ENCODE peak calls at places on chromosomes 11 and 22, in four cellular contexts. N is heart left ventricle, D is right lobe of liver, H is dorsolateral prefrontal cortex. G is an unnamed sample.

GRCh38 chr11:23359297-23359696 is 499.0 kb upstream of the CCDC179 start:
- DNase-seq in H (no peak), N (no peak), D (no peak), G (no peak)

GRCh38 chr11:111833524-111833923 is 37.9 kb downstream of the ALG9 start:
- DNase-seq in H (no peak), D (no peak), N (no peak), G (no peak)

GRCh38 chr11:68508425-68508824 is 47.9 kb downstream of the PPP6R3 start:
- DNase-seq in N (no peak), H (no peak), D (no peak), G (no peak)

GRCh38 chr11:31798057-31799035 is 12.8 kb downstream of the PAX6 start:
- DNase-seq in D (no peak), H (peak; percentile 40), N (no peak), G (no peak)

GRCh38 chr11:31641477-31642062 is 132.0 kb downstream of the ELP4 start:
- DNase-seq in N (no peak), D (no peak), H (no peak), G (no peak)

GRCh38 chr22:42644422-42645340 is 4.3 kb upstream of the ATP5MGL start:
- DNase-seq in H (no peak), N (peak; percentile 65), D (no peak), G (peak; percentile 67)

GRCh38 chr11:128575174-128575955 is 12.0 kb downstream of the ETS1 start:
- DNase-seq in D (no peak), H (no peak), N (no peak), G (no peak)

GRCh38 chr11:64005691-64006090 is 19.5 kb downstream of the OTUB1 start:
- DNase-seq in H (no peak), D (no peak), N (no peak), G (no peak)

GRCh38 chr11:126833020-126833419 is 167.6 kb downstream of the KIRREL3 start:
- DNase-seq in N (no peak), H (no peak), D (no peak), G (no peak)

GRCh38 chr11:35463211-35463810 is 44.0 kb upstream of the SLC1A2 start:
- DNase-seq in D (no peak), H (no peak), N (no peak), G (no peak)

GRCh38 chr11:119322360-119322739 is 5.4 kb upstream of the MCAM start:
- DNase-seq in D (no peak), H (no peak), N (no peak), G (no peak)

GRCh38 chr11:80086496-80087055 is 645.7 kb upstream of the TENM4 start:
- DNase-seq in N (no peak), D (no peak), H (no peak), G (no peak)

GRCh38 chr22:26398741-26399153 is 30.3 kb upstream of the ASPHD2 start:
- DNase-seq in D (no peak), H (peak; percentile 67), N (peak; percentile 40), G (peak; percentile 16)
- TF ChIP-seq CTCF in D (peak; percentile 38), H (peak; percentile 78), N (peak; percentile 71), G (peak; percentile 75)

DNA sequence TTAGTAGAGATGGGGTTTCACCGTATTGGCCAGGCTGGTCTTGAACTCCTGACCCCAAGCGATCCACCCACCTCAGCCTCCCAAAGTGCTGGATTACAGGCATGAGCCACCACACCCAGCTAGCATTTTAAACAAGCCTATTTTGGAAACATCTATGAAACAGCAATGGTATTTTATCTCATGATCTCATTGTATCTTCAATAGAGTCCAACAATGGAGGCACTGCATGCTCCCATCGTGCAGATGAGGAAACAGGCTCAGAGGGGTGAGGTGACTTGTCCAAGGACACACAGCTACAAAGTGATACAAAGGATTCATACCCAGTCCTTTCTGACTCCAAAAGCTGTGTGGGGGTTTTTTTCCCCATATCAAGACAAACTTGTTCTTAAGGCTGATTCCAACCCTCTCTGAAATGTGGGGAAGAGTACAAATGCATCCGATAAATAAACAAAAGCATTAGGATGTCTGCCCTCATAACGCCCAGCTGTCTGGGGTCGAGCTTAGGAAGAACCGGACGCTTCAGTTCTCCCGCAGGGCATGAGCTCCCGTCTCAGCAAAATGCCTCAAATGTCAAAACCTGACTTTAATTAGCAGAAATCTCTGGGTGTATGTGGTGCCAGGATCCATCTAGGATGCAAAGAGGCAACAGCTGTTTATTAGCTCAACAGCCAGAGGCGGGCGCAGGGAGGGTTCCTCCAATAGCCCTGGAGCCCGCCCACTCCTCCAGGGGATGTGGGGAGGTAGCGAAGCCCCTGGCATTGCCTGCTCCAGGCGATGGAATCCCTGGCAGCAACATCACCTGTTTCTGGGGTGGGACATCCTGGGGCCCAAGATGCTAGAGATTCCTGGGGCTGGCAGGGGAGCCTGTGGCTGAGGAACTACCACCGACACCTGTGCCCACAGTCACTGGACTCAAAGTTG is 39.2 kb upstream of the RTL6 start:
- DNase-seq in H (no peak), D (no peak), N (no peak), G (no peak)
- H3K27me3 ChIP-seq in H (no peaks in the 10 kb centered on the region), D (no peaks in the 10 kb centered on the region), N (no peaks in the 10 kb centered on the region), G (peaks cover 21% of the 10 kb centered on the region)

DNA sequence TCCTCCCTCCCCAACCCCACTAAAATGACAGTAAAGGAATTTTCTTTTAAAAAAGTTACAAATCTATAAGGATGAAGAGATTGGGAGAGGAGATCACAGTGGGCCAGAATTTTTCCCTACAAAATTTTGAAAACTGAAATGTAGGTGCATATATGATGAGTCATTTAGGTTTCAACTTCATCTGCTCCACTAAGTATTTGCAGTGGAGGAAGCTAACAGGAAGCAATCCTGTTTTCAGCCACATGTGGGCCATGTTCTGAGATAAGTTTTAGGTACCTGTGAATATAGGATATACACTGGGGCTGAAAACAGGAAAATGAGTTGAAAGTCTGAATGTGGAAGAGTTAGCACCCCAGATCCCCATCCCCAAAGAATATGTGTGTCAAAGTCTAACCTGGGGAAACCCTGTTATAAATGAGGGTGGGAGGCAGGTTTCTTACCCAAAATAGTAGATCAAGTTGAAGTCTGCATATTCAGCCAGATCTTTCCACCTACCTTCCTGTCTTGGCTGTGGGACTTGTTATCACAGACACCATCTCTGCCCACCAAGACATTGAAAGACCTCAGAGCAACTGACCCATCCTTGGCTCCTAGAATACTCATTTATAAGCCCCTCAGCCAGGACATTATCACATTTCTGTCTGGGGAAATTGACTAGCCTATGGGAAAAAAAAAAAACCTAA is 87.3 kb downstream of the PACS1 start:
- DNase-seq in H (no peak), D (no peak), N (no peak), G (no peak)
- TF ChIP-seq CTCF in H (no peak), D (no peak), N (no peak), G (no peak)

DNA sequence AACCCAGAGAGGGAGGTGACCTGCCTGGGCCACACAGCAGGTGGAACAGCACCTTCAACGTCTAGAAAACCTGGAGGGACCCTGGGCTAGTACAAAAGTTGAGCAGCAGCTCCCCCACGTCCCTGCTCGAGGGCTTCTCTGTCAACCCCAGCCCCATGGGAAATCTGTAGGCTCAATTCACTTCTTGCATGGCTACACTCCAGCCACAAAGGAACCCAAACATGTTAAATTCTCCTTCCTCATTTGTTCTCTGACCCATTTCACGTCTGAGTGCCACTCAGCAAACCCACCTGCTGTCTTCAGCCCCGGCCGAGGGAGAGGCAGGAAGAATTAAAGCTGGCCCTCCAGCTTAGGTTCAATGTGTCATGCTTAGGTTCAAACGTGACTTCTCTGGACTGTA is 418.5 kb downstream of the MIAT start:
- DNase-seq in N (no peak), H (no peak), D (no peak), G (no peak)
- H3K27me3 ChIP-seq in N (peaks cover 27% of the 10 kb centered on the region), H (no peaks in the 10 kb centered on the region), D (no peaks in the 10 kb centered on the region), G (peaks cover 100% of the 10 kb centered on the region)